ENCODE peak calls at places on chromosomes 7 and 10, in four cellular contexts. One of them, this sample, is unnamed.
A peak's percentile ranks its signal among the peaks of the same experiment; 100 is the strongest.

GRCh38 chr10:118041316-118041715 is 5.4 kb downstream of the RAB11FIP2 start:
- DNase-seq in transverse colon: no peak
- DNase-seq in adrenal gland: no peak
- DNase-seq in heart left ventricle: no peak
- DNase-seq in this sample: no peak

GRCh38 chr10:9311702-9312499 is 1257.4 kb downstream of the GATA3 start:
- DNase-seq in adrenal gland: no peak
- DNase-seq in transverse colon: no peak
- DNase-seq in heart left ventricle: no peak
- DNase-seq in this sample: no peak

GRCh38 chr10:80104066-80104926 is 25.8 kb downstream of the TMEM254 start:
- DNase-seq in transverse colon: no peak
- DNase-seq in heart left ventricle: no peak
- DNase-seq in adrenal gland: no peak
- DNase-seq in this sample: no peak

GRCh38 chr7:5700391-5700985 is 81.0 kb downstream of the RNF216 start:
- DNase-seq in transverse colon: no peak
- DNase-seq in heart left ventricle: no peak
- DNase-seq in adrenal gland: no peak
- DNase-seq in this sample: no peak

GRCh38 chr7:153404781-153405279 is 645.3 kb downstream of the ACTR3B start:
- DNase-seq in heart left ventricle: no peak
- DNase-seq in adrenal gland: no peak
- DNase-seq in transverse colon: no peak
- DNase-seq in this sample: no peak

GRCh38 chr10:65040796-65041195 is 1519.6 kb downstream of the REEP3 start:
- DNase-seq in heart left ventricle: no peak
- DNase-seq in transverse colon: no peak
- DNase-seq in adrenal gland: no peak
- DNase-seq in this sample: no peak

GRCh38 chr10:102812213-102812876 is 24.9 kb downstream of the CYP17A1 start:
- DNase-seq in transverse colon: no peak
- DNase-seq in heart left ventricle: no peak
- DNase-seq in adrenal gland: no peak
- DNase-seq in this sample: no peak

GRCh38 chr7:42726066-42726785 is 185.6 kb downstream of the C7orf25 start:
- DNase-seq in heart left ventricle: no peak
- DNase-seq in transverse colon: no peak
- DNase-seq in adrenal gland: no peak
- DNase-seq in this sample: no peak

GRCh38 chr10:3002304-3002703 is 65.0 kb upstream of the PFKP start:
- DNase-seq in heart left ventricle: no peak
- DNase-seq in adrenal gland: no peak
- DNase-seq in transverse colon: no peak
- DNase-seq in this sample: no peak

GRCh38 chr10:60399343-60399742 is 9.7 kb upstream of the ANK3 start:
- DNase-seq in heart left ventricle: no peak
- DNase-seq in transverse colon: no peak
- DNase-seq in adrenal gland: no peak
- DNase-seq in this sample: no peak

GRCh38 chr7:2036786-2037185 is 196.0 kb downstream of the MAD1L1 start:
- DNase-seq in adrenal gland: no peak
- DNase-seq in heart left ventricle: no peak
- DNase-seq in transverse colon: no peak
- DNase-seq in this sample: peak; percentile 4

GRCh38 chr10:54800677-54801480 is at the start of gene PCDH15:
- DNase-seq in adrenal gland: peak; percentile 14
- DNase-seq in heart left ventricle: peak; percentile 35
- DNase-seq in transverse colon: no peak
- DNase-seq in this sample: peak; percentile 13

GRCh38 chr7:115637123-115637522 is 393.4 kb downstream of the TFEC start:
- DNase-seq in heart left ventricle: no peak
- DNase-seq in adrenal gland: no peak
- DNase-seq in transverse colon: no peak
- DNase-seq in this sample: no peak

GRCh38 chr7:123366991-123367390 is 167.2 kb upstream of the SLC13A1 start:
- DNase-seq in heart left ventricle: no peak
- DNase-seq in adrenal gland: no peak
- DNase-seq in transverse colon: no peak
- DNase-seq in this sample: peak; percentile 10

GRCh38 chr7:31791881-31792280 is 104.9 kb downstream of the PPP1R17 start:
- DNase-seq in heart left ventricle: no peak
- DNase-seq in adrenal gland: no peak
- DNase-seq in transverse colon: no peak
- DNase-seq in this sample: no peak

GRCh38 chr10:2772135-2772534 is 295.2 kb upstream of the PFKP start:
- DNase-seq in heart left ventricle: no peak
- DNase-seq in adrenal gland: no peak
- DNase-seq in transverse colon: no peak
- DNase-seq in this sample: no peak

GRCh38 chr7:103928581-103928980 is 60.9 kb downstream of the RELN start:
- DNase-seq in adrenal gland: no peak
- DNase-seq in heart left ventricle: no peak
- DNase-seq in transverse colon: no peak
- DNase-seq in this sample: no peak

GRCh38 chr10:31401287-31401686 is 82.3 kb downstream of the ZEB1 start:
- DNase-seq in heart left ventricle: no peak
- DNase-seq in adrenal gland: no peak
- DNase-seq in transverse colon: no peak
- DNase-seq in this sample: no peak

GRCh38 chr10:132162021-132162531 is 24.7 kb upstream of the DPYSL4 start:
- DNase-seq in transverse colon: no peak
- DNase-seq in heart left ventricle: no peak
- DNase-seq in adrenal gland: no peak
- DNase-seq in this sample: no peak

GRCh38 chr10:6123467-6124042 is 34.7 kb downstream of the RBM17 start:
- DNase-seq in adrenal gland: no peak
- DNase-seq in transverse colon: no peak
- DNase-seq in heart left ventricle: no peak
- DNase-seq in this sample: no peak

GRCh38 chr10:131928248-131929095 is 27.7 kb downstream of the PPP2R2D start:
- DNase-seq in transverse colon: no peak
- DNase-seq in adrenal gland: no peak
- DNase-seq in heart left ventricle: no peak
- DNase-seq in this sample: no peak

GRCh38 chr10:127162841-127163240 is 33.5 kb downstream of the INSYN2A start:
- DNase-seq in heart left ventricle: no peak
- DNase-seq in adrenal gland: no peak
- DNase-seq in transverse colon: no peak
- DNase-seq in this sample: no peak

GRCh38 chr7:1638113-1638726 is 31.9 kb upstream of the ELFN1 start:
- DNase-seq in heart left ventricle: no peak
- DNase-seq in transverse colon: no peak
- DNase-seq in adrenal gland: no peak
- DNase-seq in this sample: no peak

GRCh38 chr10:624605-625334 is 64.7 kb downstream of the DIP2C start:
- DNase-seq in heart left ventricle: peak; percentile 88
- DNase-seq in adrenal gland: peak; percentile 87
- DNase-seq in transverse colon: peak; percentile 36
- DNase-seq in this sample: peak; percentile 61

GRCh38 chr7:26681819-26682418 is 182.5 kb downstream of the SKAP2 start:
- DNase-seq in heart left ventricle: no peak
- DNase-seq in adrenal gland: no peak
- DNase-seq in transverse colon: no peak
- DNase-seq in this sample: no peak

GRCh38 chr10:11684717-11685645 is 57.2 kb upstream of the ECHDC3 start:
- DNase-seq in heart left ventricle: peak; percentile 81
- DNase-seq in adrenal gland: peak; percentile 66
- DNase-seq in transverse colon: peak; percentile 74
- DNase-seq in this sample: no peak

GRCh38 chr10:3119796-3120459 is 52.6 kb downstream of the PFKP start:
- DNase-seq in heart left ventricle: peak; percentile 38
- DNase-seq in adrenal gland: no peak
- DNase-seq in transverse colon: no peak
- DNase-seq in this sample: peak; percentile 41

GRCh38 chr7:70477051-70478010 is 654.6 kb upstream of the GALNT17 start:
- DNase-seq in adrenal gland: peak; percentile 16
- DNase-seq in heart left ventricle: no peak
- DNase-seq in transverse colon: no peak
- DNase-seq in this sample: no peak

GRCh38 chr7:2045559-2046405 is 187.0 kb downstream of the MAD1L1 start:
- DNase-seq in heart left ventricle: peak; percentile 19
- DNase-seq in transverse colon: no peak
- DNase-seq in adrenal gland: no peak
- DNase-seq in this sample: peak; percentile 6

GRCh38 chr10:75347211-75347610 is 54.4 kb downstream of the ZNF503 start:
- DNase-seq in heart left ventricle: no peak
- DNase-seq in adrenal gland: no peak
- DNase-seq in transverse colon: no peak
- DNase-seq in this sample: no peak

GRCh38 chr10:62380002-62380401 is 5.8 kb downstream of the ZNF365 start:
- DNase-seq in heart left ventricle: no peak
- DNase-seq in transverse colon: no peak
- DNase-seq in adrenal gland: no peak
- DNase-seq in this sample: no peak

GRCh38 chr7:31023877-31024276 is 28.2 kb upstream of the ADCYAP1R1 start:
- DNase-seq in adrenal gland: no peak
- DNase-seq in transverse colon: no peak
- DNase-seq in heart left ventricle: no peak
- DNase-seq in this sample: no peak

GRCh38 chr7:157612664-157613561 is 276.1 kb downstream of the DNAJB6 start:
- DNase-seq in transverse colon: peak; percentile 43
- DNase-seq in heart left ventricle: peak; percentile 49
- DNase-seq in adrenal gland: no peak
- DNase-seq in this sample: no peak

GRCh38 chr10:28241766-28242399 is 61.0 kb downstream of the MPP7 start:
- DNase-seq in heart left ventricle: no peak
- DNase-seq in transverse colon: peak; percentile 17
- DNase-seq in adrenal gland: no peak
- DNase-seq in this sample: no peak

GRCh38 chr10:1048349-1048731 is 579 bp downstream of the IDI1 start:
- DNase-seq in adrenal gland: peak; percentile 50
- DNase-seq in transverse colon: peak; percentile 60
- DNase-seq in heart left ventricle: no peak
- DNase-seq in this sample: no peak

DNA sequence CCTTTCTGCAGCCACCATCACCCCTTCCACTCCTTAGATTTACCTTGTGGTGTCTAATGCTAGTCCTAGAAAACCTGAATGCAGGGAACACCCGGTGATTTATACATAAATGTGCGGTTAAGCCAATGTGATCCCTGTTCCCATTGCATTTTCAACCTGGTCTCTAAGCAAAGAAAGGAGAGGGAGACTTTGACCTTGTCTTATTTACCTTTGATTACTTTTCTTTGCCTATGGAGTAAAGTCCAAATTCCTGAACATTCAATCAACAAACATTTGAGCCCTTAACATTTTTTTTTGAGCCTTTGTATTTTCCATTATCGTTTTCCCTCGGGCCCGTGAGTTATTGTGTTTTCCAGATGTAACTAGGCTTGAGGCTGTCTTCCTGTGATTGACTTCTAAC is 233.9 kb downstream of the ZNF248 start:
- DNase-seq in adrenal gland: no peak
- DNase-seq in transverse colon: no peak
- DNase-seq in heart left ventricle: no peak
- DNase-seq in this sample: no peak
- H3K9me3 ChIP-seq in adrenal gland: no peaks in the 10 kb centered on the region
- H3K9me3 ChIP-seq in transverse colon: no peaks in the 10 kb centered on the region
- H3K9me3 ChIP-seq in heart left ventricle: no peaks in the 10 kb centered on the region
- H3K9me3 ChIP-seq in this sample: no peaks in the 10 kb centered on the region

GRCh38 chr7:8121243-8121642 is 140.7 kb downstream of the ICA1 start:
- DNase-seq in heart left ventricle: no peak
- DNase-seq in adrenal gland: no peak
- DNase-seq in transverse colon: no peak
- DNase-seq in this sample: no peak

GRCh38 chr7:8128457-8129322 is 133.3 kb downstream of the ICA1 start:
- DNase-seq in adrenal gland: no peak
- DNase-seq in heart left ventricle: no peak
- DNase-seq in transverse colon: no peak
- DNase-seq in this sample: no peak

GRCh38 chr7:8126768-8127167 is 135.2 kb downstream of the ICA1 start:
- DNase-seq in heart left ventricle: no peak
- DNase-seq in transverse colon: no peak
- DNase-seq in adrenal gland: no peak
- DNase-seq in this sample: no peak

GRCh38 chr7:8129323-8129659 is 132.7 kb downstream of the ICA1 start:
- DNase-seq in adrenal gland: no peak
- DNase-seq in heart left ventricle: no peak
- DNase-seq in transverse colon: no peak
- DNase-seq in this sample: no peak

GRCh38 chr7:8125680-8126444 is 136.1 kb downstream of the ICA1 start:
- DNase-seq in adrenal gland: no peak
- DNase-seq in transverse colon: peak; percentile 42
- DNase-seq in heart left ventricle: no peak
- DNase-seq in this sample: no peak
- TF ChIP-seq CTCF in adrenal gland: no peak
- TF ChIP-seq CTCF in transverse colon: no peak
- TF ChIP-seq CTCF in heart left ventricle: no peak
- TF ChIP-seq CTCF in this sample: no peak

DNA sequence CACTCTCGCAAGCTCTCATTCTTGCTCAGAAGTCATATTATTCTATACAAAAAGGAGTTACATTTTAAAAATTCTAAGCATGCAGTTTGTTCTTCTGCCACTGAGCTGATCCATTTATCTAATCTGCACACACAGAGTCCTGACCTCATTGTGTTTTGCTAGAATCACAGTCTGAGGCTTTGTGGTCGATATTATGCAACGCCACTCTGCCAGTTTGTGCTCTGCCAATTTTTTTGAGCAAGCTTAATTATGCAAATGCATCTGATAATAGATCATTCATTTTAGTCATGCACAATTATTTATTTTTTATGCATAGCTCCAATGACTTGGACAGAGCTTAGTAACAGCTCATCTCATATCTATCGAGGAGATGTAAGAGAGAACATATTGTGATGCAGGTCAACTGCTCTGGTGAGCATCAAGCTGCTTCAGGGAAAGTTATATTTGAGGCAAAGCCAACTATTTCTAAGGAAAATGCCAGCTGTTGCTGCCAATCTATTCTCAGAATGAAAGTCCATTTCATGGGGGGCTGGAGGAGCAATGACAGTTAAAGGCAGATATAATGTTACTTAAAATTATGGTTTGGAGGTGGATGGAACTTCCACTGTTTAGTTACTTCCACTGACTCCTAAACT is 424.7 kb downstream of the KIF20B start:
- DNase-seq in adrenal gland: no peak
- DNase-seq in heart left ventricle: no peak
- DNase-seq in transverse colon: no peak
- DNase-seq in this sample: no peak
- H3K4me1 ChIP-seq in adrenal gland: no peaks in the 10 kb centered on the region
- H3K4me1 ChIP-seq in heart left ventricle: peaks cover 4% of the 10 kb centered on the region
- H3K4me1 ChIP-seq in transverse colon: no peaks in the 10 kb centered on the region
- H3K4me1 ChIP-seq in this sample: no peaks in the 10 kb centered on the region

DNA sequence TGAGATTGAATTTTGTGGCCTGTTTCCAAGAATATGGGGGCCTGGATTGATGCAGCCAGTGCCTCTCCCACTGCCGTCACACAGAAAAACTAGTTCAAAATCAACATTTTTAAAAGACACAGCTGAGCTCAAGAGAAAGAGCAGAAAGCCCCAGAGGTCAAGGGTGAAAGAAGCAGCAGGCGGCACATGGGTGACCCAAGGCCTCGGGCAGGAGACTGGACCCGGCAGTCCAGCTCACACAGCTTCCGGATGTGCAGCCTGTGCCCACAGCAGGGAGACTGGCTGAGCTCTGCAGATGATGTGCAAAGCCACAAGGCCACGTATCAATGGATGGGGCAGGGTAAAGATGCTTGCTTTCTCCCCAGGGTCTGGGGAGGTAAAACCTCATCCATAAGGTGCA is 50.4 kb upstream of the RNF32 start:
- DNase-seq in adrenal gland: no peak
- DNase-seq in transverse colon: no peak
- DNase-seq in heart left ventricle: no peak
- DNase-seq in this sample: no peak
- H3K9me3 ChIP-seq in adrenal gland: no peaks in the 10 kb centered on the region
- H3K9me3 ChIP-seq in transverse colon: peaks cover 16% of the 10 kb centered on the region
- H3K9me3 ChIP-seq in heart left ventricle: no peaks in the 10 kb centered on the region
- H3K9me3 ChIP-seq in this sample: no peaks in the 10 kb centered on the region

This sample was measured in BE2C.